ENCODE peak calls at places on chromosomes 6 and 20, in six cellular contexts. One of them, this sample, is unnamed.

GRCh38 chr6:46329568-46329967 is 158.8 kb upstream of the ENPP5 start:
- DNase-seq in cardiac septum: no peak
- DNase-seq in ACHN: no peak
- DNase-seq in NCI-H774: no peak
- DNase-seq in EL: no peak
- DNase-seq in Right ventricle myocardium superior: no peak
- DNase-seq in this sample: no peak

GRCh38 chr20:33169176-33169794 is 1.3 kb downstream of the BPIFA2 start:
- DNase-seq in Right ventricle myocardium superior: no peak
- DNase-seq in NCI-H774: no peak
- DNase-seq in cardiac septum: no peak
- DNase-seq in ACHN: no peak
- DNase-seq in EL: no peak
- DNase-seq in this sample: no peak

GRCh38 chr6:37004044-37004984 is 1.1 kb upstream of the FGD2 start:
- DNase-seq in EL: no peak
- DNase-seq in cardiac septum: no peak
- DNase-seq in Right ventricle myocardium superior: peak; percentile 63
- DNase-seq in NCI-H774: no peak
- DNase-seq in ACHN: no peak
- DNase-seq in this sample: no peak

GRCh38 chr20:47204008-47204745 is 152.3 kb downstream of the ZMYND8 start:
- DNase-seq in NCI-H774: no peak
- DNase-seq in cardiac septum: no peak
- DNase-seq in EL: peak; percentile 54
- DNase-seq in ACHN: no peak
- DNase-seq in Right ventricle myocardium superior: no peak
- DNase-seq in this sample: no peak

GRCh38 chr6:62891065-62891647 is 320.1 kb upstream of the FKBP1C start:
- DNase-seq in cardiac septum: no peak
- DNase-seq in EL: no peak
- DNase-seq in ACHN: peak; percentile 33
- DNase-seq in NCI-H774: peak; percentile 20
- DNase-seq in Right ventricle myocardium superior: no peak
- DNase-seq in this sample: no peak

GRCh38 chr6:30687659-30688431 is 1.4 kb upstream of the PPP1R18 start:
- DNase-seq in cardiac septum: no peak
- DNase-seq in ACHN: peak; percentile 27
- DNase-seq in Right ventricle myocardium superior: peak; percentile 65
- DNase-seq in EL: peak; percentile 52
- DNase-seq in NCI-H774: no peak
- DNase-seq in this sample: no peak

GRCh38 chr6:142820336-142821016 is 124.5 kb downstream of the HIVEP2 start:
- DNase-seq in ACHN: no peak
- DNase-seq in EL: no peak
- DNase-seq in Right ventricle myocardium superior: no peak
- DNase-seq in NCI-H774: no peak
- DNase-seq in cardiac septum: no peak
- DNase-seq in this sample: no peak

GRCh38 chr6:137699036-137699683 is 167.9 kb upstream of the TNFAIP3 start:
- DNase-seq in Right ventricle myocardium superior: peak; percentile 52
- DNase-seq in ACHN: no peak
- DNase-seq in cardiac septum: no peak
- DNase-seq in EL: peak; percentile 43
- DNase-seq in NCI-H774: no peak
- DNase-seq in this sample: no peak

GRCh38 chr6:40885139-40885774 is 153.8 kb downstream of the UNC5CL start:
- DNase-seq in cardiac septum: no peak
- DNase-seq in EL: no peak
- DNase-seq in Right ventricle myocardium superior: no peak
- DNase-seq in NCI-H774: no peak
- DNase-seq in ACHN: no peak
- DNase-seq in this sample: no peak

GRCh38 chr6:76876922-76877553 is 586.3 kb downstream of the HTR1B start:
- DNase-seq in EL: peak; percentile 79
- DNase-seq in cardiac septum: no peak
- DNase-seq in Right ventricle myocardium superior: peak; percentile 12
- DNase-seq in ACHN: peak; percentile 80
- DNase-seq in NCI-H774: peak; percentile 90
- DNase-seq in this sample: no peak

GRCh38 chr6:125166711-125167110 is 13.1 kb downstream of the TPD52L1 start:
- DNase-seq in Right ventricle myocardium superior: no peak
- DNase-seq in NCI-H774: no peak
- DNase-seq in ACHN: no peak
- DNase-seq in EL: no peak
- DNase-seq in cardiac septum: no peak
- DNase-seq in this sample: no peak

GRCh38 chr20:62625921-62626547 is 16.3 kb upstream of the SLCO4A1 start:
- DNase-seq in NCI-H774: no peak
- DNase-seq in ACHN: no peak
- DNase-seq in Right ventricle myocardium superior: no peak
- DNase-seq in cardiac septum: no peak
- DNase-seq in EL: no peak
- DNase-seq in this sample: no peak

GRCh38 chr6:158648682-158649131 is 1.1 kb upstream of the SYTL3 start:
- DNase-seq in ACHN: peak; percentile 86
- DNase-seq in EL: peak; percentile 91
- DNase-seq in Right ventricle myocardium superior: no peak
- DNase-seq in NCI-H774: no peak
- DNase-seq in cardiac septum: no peak
- DNase-seq in this sample: no peak

GRCh38 chr6:147534116-147534865 is 25.8 kb downstream of the SAMD5 start:
- DNase-seq in NCI-H774: no peak
- DNase-seq in Right ventricle myocardium superior: no peak
- DNase-seq in ACHN: no peak
- DNase-seq in cardiac septum: no peak
- DNase-seq in EL: no peak
- DNase-seq in this sample: no peak

GRCh38 chr6:2783188-2783957 is 18.2 kb downstream of the WRNIP1 start:
- DNase-seq in EL: no peak
- DNase-seq in NCI-H774: no peak
- DNase-seq in ACHN: no peak
- DNase-seq in cardiac septum: no peak
- DNase-seq in Right ventricle myocardium superior: no peak
- DNase-seq in this sample: no peak

GRCh38 chr6:2790588-2790987 is 25.4 kb downstream of the WRNIP1 start:
- DNase-seq in cardiac septum: no peak
- DNase-seq in ACHN: peak; percentile 38
- DNase-seq in EL: peak; percentile 78
- DNase-seq in NCI-H774: no peak
- DNase-seq in Right ventricle myocardium superior: no peak
- DNase-seq in this sample: no peak

GRCh38 chr20:17644451-17644850 is 37.6 kb downstream of the RRBP1 start:
- DNase-seq in cardiac septum: no peak
- DNase-seq in EL: no peak
- DNase-seq in Right ventricle myocardium superior: no peak
- DNase-seq in NCI-H774: no peak
- DNase-seq in ACHN: no peak
- DNase-seq in this sample: no peak

GRCh38 chr6:9789201-9789600 is 625.7 kb downstream of the TFAP2A start:
- DNase-seq in NCI-H774: no peak
- DNase-seq in cardiac septum: no peak
- DNase-seq in ACHN: no peak
- DNase-seq in EL: peak; percentile 80
- DNase-seq in Right ventricle myocardium superior: no peak
- DNase-seq in this sample: no peak

GRCh38 chr6:150993253-150993652 is 127.8 kb downstream of the MTHFD1L start:
- DNase-seq in NCI-H774: no peak
- DNase-seq in EL: no peak
- DNase-seq in Right ventricle myocardium superior: no peak
- DNase-seq in ACHN: no peak
- DNase-seq in cardiac septum: no peak
- DNase-seq in this sample: no peak

GRCh38 chr6:166708466-166708865 is 81.4 kb upstream of the RPS6KA2 start:
- DNase-seq in NCI-H774: no peak
- DNase-seq in ACHN: no peak
- DNase-seq in EL: no peak
- DNase-seq in cardiac septum: no peak
- DNase-seq in Right ventricle myocardium superior: no peak
- DNase-seq in this sample: no peak

GRCh38 chr6:137749595-137750215 is 117.4 kb upstream of the TNFAIP3 start:
- DNase-seq in EL: no peak
- DNase-seq in cardiac septum: no peak
- DNase-seq in ACHN: no peak
- DNase-seq in NCI-H774: no peak
- DNase-seq in Right ventricle myocardium superior: no peak
- DNase-seq in this sample: no peak

GRCh38 chr6:158439255-158439654 is 120.6 kb upstream of the TMEM181 start:
- DNase-seq in EL: no peak
- DNase-seq in cardiac septum: no peak
- DNase-seq in Right ventricle myocardium superior: no peak
- DNase-seq in ACHN: no peak
- DNase-seq in NCI-H774: no peak
- DNase-seq in this sample: no peak

GRCh38 chr6:29653452-29654038 is 3.3 kb upstream of the MOG start:
- DNase-seq in cardiac septum: no peak
- DNase-seq in ACHN: peak; percentile 57
- DNase-seq in Right ventricle myocardium superior: no peak
- DNase-seq in EL: peak; percentile 64
- DNase-seq in NCI-H774: peak; percentile 34
- DNase-seq in this sample: peak; percentile 18

GRCh38 chr6:54875539-54875938 is 29.0 kb downstream of the FAM83B start:
- DNase-seq in cardiac septum: no peak
- DNase-seq in Right ventricle myocardium superior: no peak
- DNase-seq in ACHN: no peak
- DNase-seq in NCI-H774: no peak
- DNase-seq in EL: no peak
- DNase-seq in this sample: no peak

GRCh38 chr6:37316071-37316470 is 37.7 kb upstream of the RNF8 start:
- DNase-seq in cardiac septum: no peak
- DNase-seq in Right ventricle myocardium superior: no peak
- DNase-seq in ACHN: no peak
- DNase-seq in EL: no peak
- DNase-seq in NCI-H774: no peak
- DNase-seq in this sample: no peak

GRCh38 chr6:162468326-162468725 is 259.2 kb downstream of the PRKN start:
- DNase-seq in cardiac septum: no peak
- DNase-seq in NCI-H774: no peak
- DNase-seq in ACHN: no peak
- DNase-seq in Right ventricle myocardium superior: no peak
- DNase-seq in EL: no peak
- DNase-seq in this sample: no peak

GRCh38 chr6:101392561-101393230 is 812 bp upstream of the GRIK2 start:
- DNase-seq in ACHN: no peak
- DNase-seq in EL: peak; percentile 51
- DNase-seq in cardiac septum: no peak
- DNase-seq in NCI-H774: peak; percentile 57
- DNase-seq in Right ventricle myocardium superior: no peak
- DNase-seq in this sample: no peak